ENCODE peak calls at places on chromosomes 16 and 17, in six cellular contexts. One of them, this sample, is unnamed.

GRCh38 chr17:79955167-79955549 is 80.5 kb downstream of the TBC1D16 start:
- DNase-seq in K562: no peak
- DNase-seq in GM12891: no peak
- DNase-seq in H1: no peak
- DNase-seq in GM12878: no peak
- DNase-seq in HepG2: no peak
- DNase-seq in this sample: no peak

GRCh38 chr16:73047536-73048291 is at the start of gene ZFHX3:
- DNase-seq in K562: no peak
- DNase-seq in GM12891: peak
- DNase-seq in H1: peak
- DNase-seq in GM12878: no peak
- DNase-seq in HepG2: peak
- DNase-seq in this sample: no peak

GRCh38 chr16:3974751-3975150 is 94.2 kb upstream of the CREBBP start:
- DNase-seq in K562: no peak
- DNase-seq in GM12891: no peak
- DNase-seq in H1: no peak
- DNase-seq in GM12878: no peak
- DNase-seq in HepG2: no peak
- DNase-seq in this sample: no peak

GRCh38 chr17:20206591-20206990 is 197.4 kb downstream of the SPECC1 start:
- DNase-seq in K562: no peak
- DNase-seq in GM12891: no peak
- DNase-seq in H1: no peak
- DNase-seq in GM12878: no peak
- DNase-seq in HepG2: no peak
- DNase-seq in this sample: no peak

GRCh38 chr17:63760771-63761539 is 12.4 kb downstream of the CCDC47 start:
- DNase-seq in K562: no peak
- DNase-seq in GM12891: no peak
- DNase-seq in H1: no peak
- DNase-seq in GM12878: no peak
- DNase-seq in HepG2: no peak
- DNase-seq in this sample: no peak

GRCh38 chr17:63534816-63535455 is 11.8 kb downstream of the KCNH6 start:
- DNase-seq in K562: no peak
- DNase-seq in GM12891: no peak
- DNase-seq in H1: no peak
- DNase-seq in GM12878: no peak
- DNase-seq in HepG2: no peak
- DNase-seq in this sample: no peak

GRCh38 chr16:9012848-9013507 is 49.3 kb upstream of the USP7 start:
- DNase-seq in K562: no peak
- DNase-seq in GM12891: no peak
- DNase-seq in H1: peak
- DNase-seq in GM12878: no peak
- DNase-seq in HepG2: no peak
- DNase-seq in this sample: no peak

GRCh38 chr16:4831616-4832015 is 15.5 kb downstream of the GLYR1 start:
- DNase-seq in K562: no peak
- DNase-seq in GM12891: no peak
- DNase-seq in H1: no peak
- DNase-seq in GM12878: no peak
- DNase-seq in HepG2: no peak
- DNase-seq in this sample: no peak

GRCh38 chr17:38671939-38672720 is 2.6 kb downstream of the EPOP start:
- DNase-seq in K562: no peak
- DNase-seq in GM12891: no peak
- DNase-seq in H1: peak
- DNase-seq in GM12878: no peak
- DNase-seq in HepG2: no peak
- DNase-seq in this sample: no peak

GRCh38 chr17:34382586-34383224 is 19.7 kb upstream of the CCL1 start:
- DNase-seq in K562: no peak
- DNase-seq in GM12891: no peak
- DNase-seq in H1: no peak
- DNase-seq in GM12878: peak
- DNase-seq in HepG2: no peak
- DNase-seq in this sample: no peak

GRCh38 chr16:81429045-81429521 is 15.5 kb upstream of the CMIP start:
- DNase-seq in K562: no peak
- DNase-seq in GM12891: no peak
- DNase-seq in H1: no peak
- DNase-seq in GM12878: no peak
- DNase-seq in HepG2: peak
- DNase-seq in this sample: no peak

GRCh38 chr16:69763557-69763942 is 1.4 kb downstream of the WWP2 start:
- DNase-seq in K562: no peak
- DNase-seq in GM12891: no peak
- DNase-seq in H1: no peak
- DNase-seq in GM12878: no peak
- DNase-seq in HepG2: no peak
- DNase-seq in this sample: no peak

GRCh38 chr17:75069783-75070182 is 18.0 kb upstream of the SLC16A5 start:
- DNase-seq in K562: no peak
- DNase-seq in GM12891: no peak
- DNase-seq in H1: no peak
- DNase-seq in GM12878: no peak
- DNase-seq in HepG2: no peak
- DNase-seq in this sample: peak

GRCh38 chr17:29180051-29180787 is at the start of gene MYO18A:
- DNase-seq in K562: peak
- DNase-seq in GM12891: peak
- DNase-seq in H1: peak
- DNase-seq in GM12878: no peak
- DNase-seq in HepG2: peak
- DNase-seq in this sample: peak
- TF ChIP-seq POLR2A in K562: no peak
- TF ChIP-seq POLR2A in GM12891: no peak
- TF ChIP-seq POLR2A in H1: no peak
- TF ChIP-seq POLR2A in GM12878: peak
- TF ChIP-seq POLR2A in HepG2: no peak
- TF ChIP-seq POLR2A in this sample: no peak

DNA sequence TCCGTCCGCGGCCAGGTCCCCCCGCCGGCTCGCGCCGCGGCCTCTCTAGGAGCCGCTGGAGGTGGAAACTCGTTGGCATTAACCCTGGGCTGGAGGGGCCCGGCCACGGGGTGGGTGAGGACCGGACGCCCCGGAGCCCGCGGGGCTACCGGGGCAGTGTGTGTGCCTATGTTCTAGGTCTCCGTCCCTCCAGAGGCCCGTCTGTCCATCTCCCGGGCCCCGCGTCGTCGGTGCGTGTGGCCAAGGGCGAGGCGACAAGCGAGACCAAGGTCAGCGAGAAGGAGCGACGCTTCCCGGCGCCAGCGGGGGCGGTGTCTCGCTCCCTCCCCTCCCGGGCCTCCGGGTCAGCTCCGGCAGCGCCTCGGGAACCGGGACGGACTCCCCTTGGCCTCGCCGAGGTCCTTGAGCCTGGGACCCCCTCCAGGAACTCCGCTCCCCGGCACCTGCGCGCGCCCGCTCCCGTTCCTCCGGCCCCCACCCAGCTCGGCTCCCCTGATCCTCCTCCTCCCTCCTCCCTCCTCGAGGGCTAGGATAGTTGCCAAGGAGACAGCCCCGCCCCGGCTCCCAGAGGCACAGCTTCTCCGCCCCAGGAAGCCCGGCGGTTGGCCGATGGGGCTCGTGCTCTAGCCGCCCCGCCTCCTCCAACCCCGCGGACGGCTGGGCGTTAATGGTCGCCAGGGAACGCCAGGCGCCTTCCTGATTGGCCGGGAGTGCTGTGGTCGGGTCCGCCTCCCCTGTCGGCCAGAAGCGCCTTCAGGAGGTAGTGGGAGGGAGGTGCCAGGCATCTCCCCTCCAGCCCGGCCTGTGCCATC is 663 bp upstream of the ZNF768 start:
- DNase-seq in K562: peak
- DNase-seq in GM12891: peak
- DNase-seq in H1: peak
- DNase-seq in GM12878: peak
- DNase-seq in HepG2: peak
- DNase-seq in this sample: peak
- TF ChIP-seq TAF1 in K562: peak
- TF ChIP-seq TAF1 in GM12891: peak
- TF ChIP-seq TAF1 in H1: peak
- TF ChIP-seq TAF1 in GM12878: peak
- TF ChIP-seq TAF1 in HepG2: peak
- TF ChIP-seq TAF1 in this sample: no peak

DNA sequence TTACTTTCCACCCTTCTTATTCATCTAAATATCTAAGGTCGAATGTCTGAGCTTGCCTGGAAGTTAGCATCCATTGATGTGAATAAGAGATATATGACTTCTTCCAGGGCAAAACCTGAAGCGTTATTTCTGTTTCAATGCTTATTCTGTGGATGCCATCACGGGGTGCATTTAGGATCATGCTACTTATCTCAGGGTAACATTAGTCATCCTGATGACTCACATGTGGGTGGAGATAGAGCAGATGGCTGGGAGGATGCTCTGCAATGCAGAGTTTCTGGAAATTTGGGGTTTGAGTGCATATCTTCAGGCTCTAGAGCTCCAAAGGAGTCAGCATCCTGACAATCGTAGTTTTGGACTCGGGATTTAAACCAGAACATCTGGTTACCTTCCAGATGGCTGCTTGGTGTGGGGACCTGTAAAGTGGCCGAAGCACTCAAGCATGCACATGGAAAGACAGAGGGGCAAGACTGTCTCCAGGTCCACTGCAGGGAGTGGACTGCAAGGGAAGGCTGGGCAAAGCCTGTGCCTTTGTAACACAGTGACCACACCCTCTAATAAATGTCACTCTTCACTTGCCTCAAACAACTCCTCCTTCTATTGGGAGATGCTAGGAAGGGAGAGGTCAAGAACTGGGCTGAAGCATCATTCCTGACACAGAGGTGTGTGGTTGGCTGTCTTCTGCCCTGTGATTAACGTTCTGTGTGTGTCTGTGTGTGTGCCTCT is 175.2 kb upstream of the SALL1 start:
- DNase-seq in K562: no peak
- DNase-seq in GM12891: no peak
- DNase-seq in H1: no peak
- DNase-seq in GM12878: no peak
- DNase-seq in HepG2: no peak
- DNase-seq in this sample: no peak
- TF ChIP-seq POLR2A in K562: no peak
- TF ChIP-seq POLR2A in GM12891: no peak
- TF ChIP-seq POLR2A in H1: no peak
- TF ChIP-seq POLR2A in GM12878: no peak
- TF ChIP-seq POLR2A in HepG2: no peak
- TF ChIP-seq POLR2A in this sample: no peak

DNA sequence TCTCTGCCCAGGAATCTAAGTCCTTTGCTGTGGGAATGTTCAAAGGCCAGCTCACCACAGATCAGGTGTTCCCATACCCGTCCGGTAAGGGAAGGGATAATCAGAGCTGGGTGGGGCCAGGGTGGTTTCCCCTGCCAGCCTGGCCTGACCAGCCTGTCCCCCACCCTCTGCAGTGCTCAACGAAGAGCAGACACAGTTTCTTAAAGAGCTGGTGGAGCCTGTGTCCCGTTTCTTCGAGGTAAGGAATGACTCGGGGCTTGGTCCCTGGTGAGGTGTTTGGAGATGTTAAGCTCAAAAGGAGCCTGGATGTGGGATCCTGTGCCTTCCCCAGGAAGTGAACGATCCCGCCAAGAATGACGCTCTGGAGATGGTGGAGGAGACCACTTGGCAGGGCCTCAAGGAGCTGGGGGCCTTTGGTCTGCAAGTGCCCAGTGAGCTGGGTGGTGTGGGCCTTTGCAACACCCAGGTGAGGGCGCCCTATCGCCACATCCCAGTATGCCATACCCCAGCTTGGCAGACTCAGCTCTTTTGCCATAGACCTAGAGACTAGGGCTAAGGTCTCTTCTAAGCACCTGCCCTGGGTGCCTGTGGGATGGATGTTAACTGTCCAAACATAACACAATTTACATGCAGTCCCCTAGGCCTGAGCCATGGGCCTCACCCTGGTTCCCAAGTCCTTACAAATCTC is 999 bp downstream of the ACADVL start:
- DNase-seq in K562: no peak
- DNase-seq in GM12891: peak
- DNase-seq in H1: peak
- DNase-seq in GM12878: no peak
- DNase-seq in HepG2: peak
- DNase-seq in this sample: peak
- TF ChIP-seq TAF1 in K562: no peak
- TF ChIP-seq TAF1 in GM12891: no peak
- TF ChIP-seq TAF1 in H1: no peak
- TF ChIP-seq TAF1 in GM12878: no peak
- TF ChIP-seq TAF1 in HepG2: no peak
- TF ChIP-seq TAF1 in this sample: no peak

GRCh38 chr17:83050651-83051422 is 28.6 kb upstream of the METRNL start:
- DNase-seq in K562: no peak
- DNase-seq in GM12891: no peak
- DNase-seq in H1: peak
- DNase-seq in GM12878: no peak
- DNase-seq in HepG2: no peak
- DNase-seq in this sample: no peak
- TF ChIP-seq POLR2A in K562: no peak
- TF ChIP-seq POLR2A in GM12891: no peak
- TF ChIP-seq POLR2A in H1: no peak
- TF ChIP-seq POLR2A in GM12878: no peak
- TF ChIP-seq POLR2A in HepG2: no peak
- TF ChIP-seq POLR2A in this sample: no peak

DNA sequence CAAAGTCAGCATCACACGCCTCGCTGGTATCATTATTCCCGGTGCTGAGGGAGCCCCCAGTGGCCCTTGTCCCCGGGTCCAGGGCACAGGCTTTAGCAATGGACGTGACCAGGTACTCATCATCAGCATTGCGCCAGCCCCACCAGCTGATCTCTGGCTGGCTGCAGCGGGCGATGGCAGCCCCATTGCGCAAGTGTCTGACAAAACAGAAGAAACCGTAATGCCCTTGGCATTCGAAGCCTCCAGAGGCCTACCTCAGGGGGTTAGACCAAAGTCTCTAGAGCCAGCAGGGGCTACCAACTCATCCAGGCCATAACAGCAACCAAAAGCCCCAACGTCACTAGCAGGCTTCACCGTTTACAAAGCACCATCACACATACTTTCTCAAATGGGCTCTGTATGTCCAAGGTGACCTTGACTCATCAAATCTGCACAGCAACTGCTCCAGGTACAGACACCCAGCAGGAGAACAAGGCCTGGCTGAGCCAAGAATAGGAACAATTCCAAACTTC is 7.3 kb downstream of the MTMR4 start:
- DNase-seq in K562: no peak
- DNase-seq in GM12891: no peak
- DNase-seq in H1: no peak
- DNase-seq in GM12878: no peak
- DNase-seq in HepG2: peak
- DNase-seq in this sample: no peak
- TF ChIP-seq TAF1 in K562: no peak
- TF ChIP-seq TAF1 in GM12891: no peak
- TF ChIP-seq TAF1 in H1: no peak
- TF ChIP-seq TAF1 in GM12878: no peak
- TF ChIP-seq TAF1 in HepG2: no peak
- TF ChIP-seq TAF1 in this sample: no peak

GRCh38 chr16:383326-384020 is 1.7 kb upstream of the PGAP6 start:
- DNase-seq in K562: no peak
- DNase-seq in GM12891: no peak
- DNase-seq in H1: peak
- DNase-seq in GM12878: peak
- DNase-seq in HepG2: no peak
- DNase-seq in this sample: no peak
- TF ChIP-seq POLR2A in K562: no peak
- TF ChIP-seq POLR2A in GM12891: no peak
- TF ChIP-seq POLR2A in H1: no peak
- TF ChIP-seq POLR2A in GM12878: peak
- TF ChIP-seq POLR2A in HepG2: no peak
- TF ChIP-seq POLR2A in this sample: peak

This sample was measured in GM12892.